ENCODE peak calls at places on chromosomes 4 and X, in eight cellular contexts. F is colonic mucosa, U is MM.1S, T is mammary epithelial cell, J is pancreas, K is GM23248, L is breast epithelium, W is K562. Q is an unnamed sample.

GRCh38 chr4:182872886-182873285 is 44.3 kb downstream of the DCTD start:
- DNase-seq in F (no peak), U (no peak), T (no peak), J (no peak), K (no peak), L (no peak), W (no peak), Q (no peak)

GRCh38 chr4:244471-244870 is 60.8 kb downstream of the ZNF732 start:
- DNase-seq in F (peak; percentile 57), U (peak; percentile 59), T (peak; percentile 9), J (no peak), K (peak; percentile 43), L (no peak), W (peak; percentile 58), Q (peak; percentile 64)

GRCh38 chr4:23374280-23374679 is 515.6 kb downstream of the PPARGC1A start:
- DNase-seq in F (no peak), U (no peak), T (no peak), J (no peak), K (no peak), L (no peak), W (no peak), Q (no peak)

GRCh38 chr4:78058591-78059523 is 1.7 kb downstream of the FRAS1 start:
- DNase-seq in F (peak; percentile 52), U (peak; percentile 12), T (peak; percentile 50), J (peak; percentile 32), K (peak; percentile 68), L (peak; percentile 20), W (no peak), Q (peak; percentile 81)

GRCh38 chr4:98873059-98873458 is 55.9 kb downstream of the EIF4E start:
- DNase-seq in F (no peak), U (no peak), T (peak; percentile 41), J (no peak), K (peak; percentile 59), L (no peak), W (peak; percentile 39), Q (no peak)

GRCh38 chr4:56976283-56976877 is 1.0 kb downstream of the NOA1 start:
- DNase-seq in F (peak; percentile 25), U (peak; percentile 9), T (peak; percentile 9), J (peak; percentile 11), K (peak; percentile 55), L (no peak), W (peak; percentile 38), Q (no peak)

GRCh38 chrX:10176121-10177003 is 19.6 kb downstream of the CLCN4 start:
- DNase-seq in F (no peak), U (no peak), T (peak; percentile 64), J (peak; percentile 29), K (no peak), L (no peak), W (no peak), Q (no peak)

GRCh38 chrX:154428176-154429171 is at the start of gene ATP6AP1:
- DNase-seq in F (peak; percentile 91), U (peak; percentile 85), T (peak; percentile 88), J (peak; percentile 92), K (peak; percentile 93), L (peak; percentile 92), W (peak; percentile 95), Q (peak; percentile 95)

GRCh38 chr4:165909947-165910346 is 36.9 kb downstream of the TLL1 start:
- DNase-seq in F (no peak), U (no peak), T (no peak), J (no peak), K (no peak), L (no peak), W (no peak), Q (no peak)

GRCh38 chrX:8851487-8851886 is 50.3 kb upstream of the FAM9A start:
- DNase-seq in F (no peak), U (no peak), T (no peak), J (no peak), K (no peak), L (no peak), W (no peak), Q (no peak)
- H3K4me1 ChIP-seq in F (no peaks in the 10 kb centered on the region), U (no peaks in the 10 kb centered on the region), T (peaks cover 14% of the 10 kb centered on the region), J (no peaks in the 10 kb centered on the region), K (peaks cover 28% of the 10 kb centered on the region), L (no peaks in the 10 kb centered on the region), W (no peaks in the 10 kb centered on the region), Q (no peaks in the 10 kb centered on the region)

GRCh38 chrX:129667412-129667811 is 12.7 kb upstream of the APLN start:
- DNase-seq in F (no peak), U (no peak), T (no peak), J (no peak), K (no peak), L (no peak), W (no peak), Q (no peak)

GRCh38 chrX:129661369-129661768 is 6.6 kb upstream of the APLN start:
- DNase-seq in F (no peak), U (no peak), T (no peak), J (no peak), K (no peak), L (no peak), W (no peak), Q (no peak)

GRCh38 chrX:129663171-129663570 is 8.4 kb upstream of the APLN start:
- DNase-seq in F (no peak), U (no peak), T (no peak), J (no peak), K (no peak), L (no peak), W (no peak), Q (no peak)

DNA sequence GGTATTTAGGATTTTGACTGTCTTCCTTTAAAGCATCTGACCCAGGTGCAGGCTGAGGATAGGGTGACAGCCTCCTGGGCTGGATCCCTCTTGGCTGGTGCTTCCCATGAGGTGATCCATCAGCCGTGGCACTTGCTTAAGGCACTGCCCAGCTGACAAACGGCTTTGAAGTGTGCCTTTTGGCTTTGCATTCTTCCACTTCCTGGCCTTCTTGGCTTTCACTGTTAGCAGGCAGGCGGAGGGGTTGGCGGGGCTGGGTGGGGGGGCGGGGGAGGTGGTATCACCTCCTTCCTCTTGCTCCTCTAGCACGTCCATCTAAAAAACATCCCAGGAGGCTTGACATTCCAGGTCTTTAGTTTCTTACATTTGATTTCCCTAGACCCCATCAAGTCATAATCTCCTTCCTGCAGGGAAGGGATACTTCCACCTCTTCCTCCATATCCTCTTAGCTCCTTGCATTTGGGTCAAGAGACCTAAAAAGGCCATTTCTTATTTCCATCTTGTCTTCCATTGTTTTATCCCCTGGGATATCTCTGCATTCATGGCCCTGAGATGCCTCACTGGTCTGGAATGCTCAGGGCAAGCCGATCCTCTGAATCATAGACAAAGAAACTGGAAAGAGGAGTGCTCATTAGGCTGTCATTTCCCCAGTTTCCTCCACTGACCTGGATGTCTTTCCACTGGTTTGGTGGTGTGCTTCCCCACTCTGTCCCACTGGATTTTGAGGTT is 11.3 kb upstream of the APLN start:
- DNase-seq in F (no peak), U (no peak), T (peak; percentile 60), J (no peak), K (peak; percentile 83), L (no peak), W (no peak), Q (no peak)
- H3K4me3 ChIP-seq in F (no peak overlapping the region), U (no peak overlapping the region), T (no peak overlapping the region), J (no peak overlapping the region), K (no peak overlapping the region), L (no peak overlapping the region), W (no peak overlapping the region), Q (no peak overlapping the region)

GRCh38 chr4:68346461-68346860 is 3.4 kb downstream of the YTHDC1 start:
- DNase-seq in F (no peak), U (no peak), T (peak; percentile 74), J (no peak), K (peak; percentile 33), L (no peak), W (no peak), Q (no peak)
- H3K4me1 ChIP-seq in F (peaks cover 15% of the 10 kb centered on the region), U (peaks cover 20% of the 10 kb centered on the region), T (peaks cover 36% of the 10 kb centered on the region), J (peaks cover 30% of the 10 kb centered on the region), K (peaks cover 43% of the 10 kb centered on the region), L (no peaks in the 10 kb centered on the region), W (peaks cover 11% of the 10 kb centered on the region), Q (peaks cover 11% of the 10 kb centered on the region)

GRCh38 chrX:21658746-21659145 is 616 bp upstream of the KLHL34 start:
- DNase-seq in F (peak; percentile 66), U (no peak), T (no peak), J (no peak), K (no peak), L (no peak), W (no peak), Q (no peak)
- H3K4me3 ChIP-seq in F (peak overlapping the region; percentile 30), U (no peak overlapping the region), T (no peak overlapping the region), J (peak overlapping the region; percentile 15), K (peak overlapping the region; percentile 37), L (peak overlapping the region; percentile 25), W (no peak overlapping the region), Q (no peak overlapping the region)

GRCh38 chr4:6782147-6782845 is at the start of gene KIAA0232:
- DNase-seq in F (peak; percentile 93), U (peak; percentile 92), T (peak; percentile 88), J (peak; percentile 90), K (peak; percentile 97), L (peak; percentile 83), W (peak; percentile 94), Q (peak; percentile 93)
- H3K4me1 ChIP-seq in F (peaks cover 6% of the 10 kb centered on the region), U (peaks cover 15% of the 10 kb centered on the region), T (peaks cover 3% of the 10 kb centered on the region), J (no peaks in the 10 kb centered on the region), K (peaks cover 9% of the 10 kb centered on the region), L (no peaks in the 10 kb centered on the region), W (peaks cover 32% of the 10 kb centered on the region), Q (peaks cover 10% of the 10 kb centered on the region)